ENCODE peak calls at places on chromosome 16, in ten cellular contexts. A is stimulated activated CD4-positive, alpha-beta T cell treated with anti-CD3 and anti-CD28 coated beads, Interleukin-4, amount 100 ng/mL, for 24 hours; U is NCI-H1105 treated with DMSO at 0.1 percent for 48 hours; H is GM13976; X is activated CD4-positive, alpha-beta T cell treated with anti-CD3 and anti-CD28 coated beads for 1 hour; R is CD4-positive, alpha-beta T cell; D is HS-27A; Q is stimulated activated CD8-positive, alpha-beta memory T cell treated with anti-CD3 and anti-CD28 coated beads, Interleukin-12 subunit alpha, Interleukin-12 subunit beta, amount 100 ng/mL, for 1 hour; L is SJCRH30; T is choroid plexus epithelial cell. V is an unnamed sample.

GRCh38 chr16:14489460-14489859 is 140.6 kb downstream of the PARN start:
- DNase-seq in R (no peak), X (no peak), U (no peak), H (no peak), A (no peak), D (no peak), Q (no peak), T (peak; percentile 54), L (peak; percentile 50), V (no peak)

GRCh38 chr16:72787519-72788268 is 260.2 kb downstream of the ZFHX3 start:
- DNase-seq in R (peak; percentile 45), L (no peak), A (peak; percentile 71), X (peak; percentile 45), U (peak; percentile 26), D (peak; percentile 27), Q (peak; percentile 35), T (peak; percentile 95), H (peak; percentile 89), V (peak; percentile 71)

GRCh38 chr16:56320081-56320480 is 105.3 kb downstream of the AMFR start:
- DNase-seq in D (no peak), X (no peak), L (no peak), T (no peak), A (no peak), H (no peak), Q (no peak), U (no peak), R (no peak), V (no peak)

GRCh38 chr16:87845213-87845612 is 24.1 kb downstream of the SLC7A5 start:
- DNase-seq in U (no peak), L (no peak), T (no peak), R (no peak), D (no peak), Q (no peak), X (no peak), H (no peak), A (no peak), V (no peak)

GRCh38 chr16:69937465-69937951 is 13.6 kb upstream of the CLEC18A start:
- DNase-seq in A (no peak), R (no peak), X (no peak), H (no peak), Q (no peak), D (no peak), T (peak; percentile 60), U (no peak), L (no peak), V (no peak)

GRCh38 chr16:20409398-20410152 is at the start of gene ACSM5:
- DNase-seq in D (no peak), H (peak; percentile 40), X (no peak), U (no peak), L (peak; percentile 51), R (no peak), A (no peak), T (no peak), Q (no peak), V (no peak)

GRCh38 chr16:56506941-56507340 is 12.9 kb downstream of the BBS2 start:
- DNase-seq in T (peak; percentile 80), D (no peak), A (no peak), Q (no peak), U (no peak), R (no peak), H (no peak), X (no peak), L (no peak), V (no peak)

GRCh38 chr16:86566601-86566965 is at the start of gene FOXC2:
- DNase-seq in T (peak; percentile 99), D (peak; percentile 88), X (no peak), H (no peak), R (peak; percentile 37), L (peak; percentile 90), A (peak; percentile 59), U (no peak), Q (no peak), V (peak; percentile 67)

GRCh38 chr16:67942200-67942509 is 1.8 kb downstream of the LCAT start:
- DNase-seq in D (no peak), Q (no peak), L (peak; percentile 52), A (peak; percentile 52), H (peak; percentile 78), R (no peak), X (no peak), U (no peak), T (peak; percentile 54), V (no peak)

GRCh38 chr16:67961551-67961957 is 6.9 kb downstream of the SLC12A4 start:
- DNase-seq in T (no peak), H (no peak), L (peak; percentile 27), R (no peak), U (peak; percentile 97), A (no peak), D (no peak), X (no peak), Q (no peak), V (peak; percentile 79)

GRCh38 chr16:30875881-30876791 is 17.7 kb downstream of the BCL7C start:
- DNase-seq in R (no peak), X (no peak), A (peak; percentile 29), T (peak; percentile 25), U (no peak), D (no peak), L (peak; percentile 48), H (peak; percentile 73), Q (no peak), V (no peak)

GRCh38 chr16:4233431-4233830 is 8.4 kb downstream of the SRL start:
- DNase-seq in Q (no peak), H (no peak), X (no peak), D (no peak), A (no peak), L (peak; percentile 83), T (no peak), U (no peak), R (no peak), V (no peak)

GRCh38 chr16:1745900-1746692 is 25.2 kb downstream of the NME3 start:
- DNase-seq in Q (no peak), A (no peak), T (peak; percentile 96), L (peak; percentile 81), H (no peak), R (no peak), X (no peak), D (peak; percentile 53), U (no peak), V (no peak)

GRCh38 chr16:75079346-75079926 is 37.1 kb downstream of the LDHD start:
- DNase-seq in D (no peak), T (peak; percentile 47), L (no peak), U (no peak), R (no peak), X (no peak), A (no peak), H (no peak), Q (no peak), V (no peak)

GRCh38 chr16:67190448-67191399 is 788 bp upstream of the EXOC3L1 start:
- DNase-seq in Q (no peak), L (peak; percentile 79), X (no peak), H (no peak), U (no peak), R (no peak), D (no peak), T (no peak), A (no peak), V (no peak)

GRCh38 chr16:47887496-47887895 is 268.3 kb downstream of the ABCC12 start:
- DNase-seq in X (no peak), H (no peak), A (no peak), D (peak; percentile 82), L (peak; percentile 4), T (peak; percentile 16), U (no peak), R (no peak), Q (no peak), V (no peak)

GRCh38 chr16:50300942-50301625 is 34.7 kb downstream of the ADCY7 start:
- DNase-seq in U (no peak), D (no peak), R (no peak), T (no peak), H (no peak), L (no peak), X (no peak), Q (no peak), A (no peak), V (no peak)

GRCh38 chr16:86975445-86975844 is 341.7 kb downstream of the C16orf95 start:
- DNase-seq in U (no peak), T (peak; percentile 96), A (no peak), H (no peak), L (peak; percentile 79), R (no peak), Q (no peak), D (peak; percentile 95), X (no peak), V (no peak)

GRCh38 chr16:21619765-21620462 is 20.5 kb downstream of the METTL9 start:
- DNase-seq in D (no peak), U (no peak), X (no peak), T (no peak), H (no peak), R (no peak), Q (no peak), L (no peak), A (no peak), V (no peak)

GRCh38 chr16:89907055-89907814 is 11.4 kb upstream of the MC1R start:
- DNase-seq in T (no peak), X (no peak), R (no peak), Q (no peak), D (no peak), L (no peak), U (no peak), A (no peak), H (no peak), V (no peak)

GRCh38 chr16:68782198-68783174 is 45.4 kb downstream of the CDH1 start:
- DNase-seq in H (peak; percentile 50), T (no peak), Q (no peak), A (no peak), R (no peak), U (no peak), X (no peak), L (no peak), D (no peak), V (no peak)

GRCh38 chr16:3669067-3669466 is 14.6 kb downstream of the DNASE1 start:
- DNase-seq in Q (no peak), R (no peak), T (no peak), X (no peak), H (peak; percentile 20), L (no peak), A (no peak), U (no peak), D (no peak), V (no peak)

GRCh38 chr16:11251525-11252481 is 4.2 kb downstream of the SOCS1 start:
- DNase-seq in L (no peak), H (peak; percentile 80), A (peak; percentile 87), T (peak; percentile 87), D (no peak), Q (peak; percentile 71), X (peak; percentile 73), U (no peak), R (peak; percentile 78), V (no peak)

GRCh38 chr16:84501077-84501735 is 3.3 kb downstream of the MEAK7 start:
- DNase-seq in D (no peak), A (no peak), L (no peak), T (peak; percentile 33), Q (no peak), H (no peak), X (no peak), R (no peak), U (no peak), V (no peak)

GRCh38 chr16:2090819-2091721 is 43.3 kb downstream of the TSC2 start:
- DNase-seq in H (peak; percentile 74), U (no peak), A (no peak), D (no peak), T (peak; percentile 73), L (no peak), Q (no peak), X (no peak), R (no peak), V (peak; percentile 85)